ENCODE peak calls at places on chromosomes 16 and 17, in seven cellular contexts. P is A549; D is spleen; G is effector memory CD4-positive, alpha-beta T cell; Q is mammary epithelial cell; Y is lower lobe of right lung; I is endothelial cell of umbilical vein. N is an unnamed sample.

GRCh38 chr17:5418858-5419355 is 555 bp downstream of the NUP88 start:
- DNase-seq in P (no peak), D (no peak), G (peak; percentile 31), Q (peak; percentile 77), Y (peak; percentile 48), I (peak; percentile 89), N (no peak)

GRCh38 chr17:3547628-3548027 is 10.0 kb downstream of the TRPV3 start:
- DNase-seq in P (no peak), D (no peak), G (no peak), Q (no peak), Y (no peak), I (no peak), N (no peak)

GRCh38 chr16:8686031-8686621 is 11.7 kb downstream of the ABAT start:
- DNase-seq in P (no peak), D (peak; percentile 54), G (no peak), Q (no peak), Y (no peak), I (no peak), N (no peak)

GRCh38 chr16:5228369-5228768 is 130.8 kb upstream of the EEF2KMT start:
- DNase-seq in P (no peak), D (no peak), G (no peak), Q (no peak), Y (no peak), I (no peak), N (no peak)

GRCh38 chr17:45237686-45238085 is 16.0 kb downstream of the FMNL1 start:
- DNase-seq in P (no peak), D (no peak), G (no peak), Q (no peak), Y (no peak), I (no peak), N (no peak)

GRCh38 chr16:68406458-68407041 is 41.8 kb downstream of the SMPD3 start:
- DNase-seq in P (no peak), D (peak; percentile 35), G (no peak), Q (no peak), Y (peak; percentile 18), I (no peak), N (no peak)

GRCh38 chr17:58279016-58279671 is 1.6 kb downstream of the MPO start:
- DNase-seq in P (no peak), D (no peak), G (no peak), Q (no peak), Y (peak; percentile 70), I (no peak), N (no peak)

GRCh38 chr16:84600343-84601229 is 17.3 kb downstream of the COTL1 start:
- DNase-seq in P (no peak), D (no peak), G (no peak), Q (no peak), Y (no peak), I (peak; percentile 21), N (no peak)

GRCh38 chr17:36721560-36722120 is 120.3 kb downstream of the MRM1 start:
- DNase-seq in P (no peak), D (no peak), G (no peak), Q (no peak), Y (no peak), I (peak; percentile 14), N (no peak)

GRCh38 chr16:4409081-4409932 is 7.1 kb downstream of the CORO7 start:
- DNase-seq in P (peak; percentile 35), D (peak; percentile 71), G (no peak), Q (peak; percentile 44), Y (peak; percentile 32), I (no peak), N (no peak)

GRCh38 chr17:78541488-78542237 is 35.5 kb downstream of the DNAH17 start:
- DNase-seq in P (peak; percentile 90), D (peak; percentile 56), G (no peak), Q (peak; percentile 52), Y (peak; percentile 58), I (no peak), N (no peak)

GRCh38 chr16:86052115-86052670 is 153.2 kb downstream of the IRF8 start:
- DNase-seq in P (no peak), D (peak; percentile 62), G (no peak), Q (no peak), Y (no peak), I (no peak), N (no peak)

DNA sequence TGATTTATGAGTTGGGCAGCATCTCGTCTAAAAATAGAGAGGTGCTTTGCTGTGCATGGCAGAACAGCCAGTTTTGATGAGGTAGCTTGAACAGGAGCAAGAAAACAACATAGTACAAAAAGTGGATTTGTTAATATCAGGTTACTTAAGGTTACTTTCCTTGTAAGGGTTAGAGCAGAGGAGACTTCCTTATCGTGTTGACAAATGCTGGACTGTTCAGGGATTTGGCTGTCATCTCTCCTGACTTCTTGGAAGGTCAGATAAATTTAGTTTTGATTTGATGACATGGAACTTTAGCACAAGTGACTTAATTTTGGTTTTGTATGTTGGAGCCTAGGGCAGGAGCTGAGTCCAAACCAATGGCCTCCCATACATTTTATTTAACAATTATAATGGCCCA is 163.9 kb upstream of the ELAC2 start:
- DNase-seq in P (no peak), D (no peak), G (no peak), Q (no peak), Y (no peak), I (no peak), N (no peak)
- H3K27ac ChIP-seq in P (no peak overlapping the region), D (no peak overlapping the region), G (no peak overlapping the region), Q (no peak overlapping the region), Y (no peak overlapping the region), I (no peak overlapping the region), N (no peak overlapping the region)

GRCh38 chr16:23132921-23133532 is 16.2 kb downstream of the USP31 start:
- DNase-seq in P (no peak), D (no peak), G (no peak), Q (peak; percentile 40), Y (no peak), I (peak; percentile 66), N (no peak)
- H3K4me1 ChIP-seq in P (peaks cover 18% of the 10 kb centered on the region), D (peaks cover 8% of the 10 kb centered on the region), G (no peaks in the 10 kb centered on the region), Q (peaks cover 10% of the 10 kb centered on the region), Y (peaks cover 20% of the 10 kb centered on the region), I (peaks cover 45% of the 10 kb centered on the region), N (peaks cover 3% of the 10 kb centered on the region)

GRCh38 chr17:62955841-62956352 is 10.1 kb upstream of the TANC2 start:
- DNase-seq in P (no peak), D (no peak), G (no peak), Q (no peak), Y (no peak), I (no peak), N (no peak)
- H3K4me3 ChIP-seq in P (no peak overlapping the region), D (no peak overlapping the region), G (no peak overlapping the region), Q (no peak overlapping the region), Y (no peak overlapping the region), I (no peak overlapping the region), N (no peak overlapping the region)

GRCh38 chr16:74625500-74626350 is 18.8 kb upstream of the GLG1 start:
- DNase-seq in P (no peak), D (no peak), G (no peak), Q (no peak), Y (no peak), I (no peak), N (no peak)
- H3K27ac ChIP-seq in P (no peak overlapping the region), D (no peak overlapping the region), G (no peak overlapping the region), Q (no peak overlapping the region), Y (no peak overlapping the region), I (no peak overlapping the region), N (no peak overlapping the region)

GRCh38 chr17:69117855-69118758 is 23.6 kb downstream of the ABCA6 start:
- DNase-seq in P (no peak), D (no peak), G (no peak), Q (no peak), Y (no peak), I (peak; percentile 40), N (no peak)
- H3K4me1 ChIP-seq in P (no peaks in the 10 kb centered on the region), D (peaks cover 14% of the 10 kb centered on the region), G (no peaks in the 10 kb centered on the region), Q (no peaks in the 10 kb centered on the region), Y (peaks cover 10% of the 10 kb centered on the region), I (peaks cover 5% of the 10 kb centered on the region), N (peaks cover 9% of the 10 kb centered on the region)

GRCh38 chr17:28715217-28715616 is 2.5 kb downstream of the RAB34 start:
- DNase-seq in P (no peak), D (no peak), G (no peak), Q (no peak), Y (no peak), I (no peak), N (no peak)

GRCh38 chr17:28718990-28719433 is 773 bp upstream of the RPL23A start:
- DNase-seq in P (no peak), D (peak; percentile 85), G (no peak), Q (no peak), Y (no peak), I (no peak), N (no peak)

GRCh38 chr17:28718317-28718672 is 627 bp upstream of the RAB34 start:
- DNase-seq in P (no peak), D (no peak), G (no peak), Q (no peak), Y (no peak), I (no peak), N (no peak)

GRCh38 chr17:28717578-28718316 is at the start of gene RAB34:
- DNase-seq in P (peak; percentile 73), D (peak; percentile 89), G (no peak), Q (peak; percentile 73), Y (peak; percentile 86), I (peak; percentile 60), N (no peak)

DNA sequence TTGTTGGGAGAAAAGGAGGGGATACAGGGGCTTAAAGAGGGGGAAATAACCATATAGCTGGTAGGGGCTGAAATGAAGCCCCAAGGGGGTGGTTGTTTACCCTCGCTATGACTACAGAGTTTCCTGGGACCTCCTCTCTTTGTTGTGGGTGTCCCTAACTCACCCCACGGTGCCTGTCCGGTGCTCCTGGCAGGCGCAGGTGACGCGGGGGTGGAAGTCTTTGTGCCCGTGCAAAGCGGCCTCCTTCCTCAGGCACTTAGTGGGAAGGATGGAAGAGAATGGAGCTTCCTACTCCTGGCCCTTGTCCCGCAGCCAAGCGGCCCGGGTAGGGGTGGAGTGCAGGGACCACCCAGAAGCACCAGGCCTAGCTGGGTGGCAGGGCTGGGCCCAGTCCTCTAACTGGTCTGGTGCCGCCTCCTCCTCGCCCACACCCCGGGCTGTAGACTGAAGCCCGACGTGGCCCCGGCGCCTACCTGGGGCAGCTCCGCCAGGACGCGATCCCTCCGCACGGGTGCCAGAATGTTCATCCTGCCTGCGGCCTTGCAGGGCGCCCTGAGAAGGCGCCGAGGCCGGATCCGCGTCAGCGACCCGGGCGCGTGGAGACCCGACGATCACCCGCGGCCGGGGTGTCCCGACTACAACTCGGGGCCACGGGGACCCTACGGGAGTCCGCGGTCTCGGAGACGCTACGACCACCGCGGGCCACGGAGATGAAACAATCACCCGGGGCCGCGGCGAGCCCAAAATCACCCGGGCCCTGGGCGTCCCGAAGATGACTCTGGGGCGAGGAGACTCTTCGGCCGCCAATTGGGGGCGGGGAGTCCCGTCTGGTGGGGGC is 709 bp downstream of the RAB34 start:
- DNase-seq in P (no peak), D (no peak), G (no peak), Q (peak; percentile 39), Y (peak; percentile 67), I (peak; percentile 30), N (no peak)
- H3K4me3 ChIP-seq in P (peak overlapping the region; percentile 77), D (peak overlapping the region; percentile 31), G (no peak overlapping the region), Q (peak overlapping the region; percentile 85), Y (peak overlapping the region; percentile 72), I (peak overlapping the region; percentile 60), N (peak overlapping the region; percentile 63)